ENCODE peak calls at places on chromosomes 3 and 15, in four cellular contexts. E, H, U and Y are unnamed samples.

GRCh38 chr3:132553811-132554210 is 43.3 kb upstream of the ACKR4 start:
- DNase-seq in U (no peak), E (no peak), H (no peak), Y (no peak)

GRCh38 chr15:100340721-100341661 is 784 bp downstream of the ADAMTS17 start:
- DNase-seq in H (no peak), E (peak), U (no peak), Y (no peak)

GRCh38 chr3:24523195-24523594 is 28.5 kb upstream of the THRB start:
- DNase-seq in H (no peak), E (no peak), U (no peak), Y (no peak)

GRCh38 chr3:48194446-48195071 is 6.3 kb upstream of the CDC25A start:
- DNase-seq in E (peak), H (peak), U (no peak), Y (no peak)

GRCh38 chr3:161221881-161222600 is 930 bp downstream of the NMD3 start:
- DNase-seq in U (no peak), E (peak), H (no peak), Y (no peak)

GRCh38 chr3:119257654-119258410 is 17.2 kb upstream of the B4GALT4 start:
- DNase-seq in H (no peak), U (no peak), E (peak), Y (no peak)

GRCh38 chr3:66428733-66429132 is 72.1 kb downstream of the LRIG1 start:
- DNase-seq in E (peak), H (peak), U (peak), Y (peak)

GRCh38 chr3:151400341-151400740 is 15.8 kb upstream of the P2RY12 start:
- DNase-seq in U (no peak), E (no peak), H (no peak), Y (no peak)

GRCh38 chr3:100936931-100937330 is 56.3 kb downstream of the ABI3BP start:
- DNase-seq in E (no peak), U (no peak), H (no peak), Y (no peak)

GRCh38 chr3:9696480-9697220 is 7.0 kb upstream of the CPNE9 start:
- DNase-seq in E (no peak), U (no peak), H (no peak), Y (no peak)
- H3K4me3 ChIP-seq in E (no peak), U (no peak), H (no peak), Y (no peak)

DNA sequence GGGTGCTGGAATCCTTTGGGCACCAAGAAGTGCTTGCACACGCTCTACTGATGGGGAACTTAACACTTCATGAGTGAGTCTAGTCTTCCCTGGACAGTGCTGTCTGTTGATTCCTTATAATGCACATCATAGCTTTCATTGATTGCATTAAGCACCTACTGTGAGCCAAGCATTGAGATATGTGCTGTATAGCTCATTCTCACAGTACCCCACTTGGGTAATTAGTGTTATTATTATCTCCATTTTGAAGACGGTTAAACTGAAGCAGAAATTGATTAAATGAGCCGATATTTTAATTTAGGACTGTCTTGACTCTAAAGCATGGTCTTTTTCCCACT is 507 bp upstream of the PDHB start:
- DNase-seq in E (no peak), U (no peak), H (no peak), Y (no peak)
- H3K4me3 ChIP-seq in E (peak), U (peak), H (peak), Y (peak)

DNA sequence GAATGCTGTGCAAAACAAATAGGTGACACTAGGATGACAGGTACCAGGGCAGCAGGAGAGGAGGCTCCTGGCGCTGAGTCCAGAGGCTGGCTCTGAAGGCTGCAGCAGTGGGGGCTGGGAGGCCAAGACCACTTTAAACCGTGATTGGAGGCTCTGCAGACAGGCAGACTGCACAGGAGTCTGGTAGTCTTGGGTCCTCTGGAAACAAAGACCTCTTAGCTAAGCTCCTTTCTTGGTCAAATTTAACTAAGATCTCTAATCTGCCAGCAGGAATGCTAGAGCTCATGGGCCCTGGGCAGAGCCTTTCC is 4.4 kb upstream of the MUSTN1 start:
- DNase-seq in U (no peak), E (no peak), H (no peak), Y (no peak)
- H3K4me3 ChIP-seq in U (no peak), E (no peak), H (no peak), Y (no peak)

GRCh38 chr3:148816427-148816826 is 11.2 kb upstream of the CPB1 start:
- DNase-seq in H (no peak), E (no peak), U (no peak), Y (no peak)
- H3K4me3 ChIP-seq in H (no peak), E (no peak), U (no peak), Y (no peak)

GRCh38 chr3:42490243-42490642 is 12.2 kb upstream of the VIPR1 start:
- DNase-seq in E (no peak), U (no peak), H (peak), Y (no peak)

GRCh38 chr3:42493798-42494151 is 8.7 kb upstream of the VIPR1 start:
- DNase-seq in U (no peak), H (no peak), E (no peak), Y (no peak)

GRCh38 chr3:42491876-42492507 is 10.5 kb upstream of the VIPR1 start:
- DNase-seq in E (no peak), H (no peak), U (no peak), Y (no peak)

GRCh38 chr3:42493126-42493797 is 9.2 kb upstream of the VIPR1 start:
- DNase-seq in H (no peak), U (no peak), E (no peak), Y (no peak)

DNA sequence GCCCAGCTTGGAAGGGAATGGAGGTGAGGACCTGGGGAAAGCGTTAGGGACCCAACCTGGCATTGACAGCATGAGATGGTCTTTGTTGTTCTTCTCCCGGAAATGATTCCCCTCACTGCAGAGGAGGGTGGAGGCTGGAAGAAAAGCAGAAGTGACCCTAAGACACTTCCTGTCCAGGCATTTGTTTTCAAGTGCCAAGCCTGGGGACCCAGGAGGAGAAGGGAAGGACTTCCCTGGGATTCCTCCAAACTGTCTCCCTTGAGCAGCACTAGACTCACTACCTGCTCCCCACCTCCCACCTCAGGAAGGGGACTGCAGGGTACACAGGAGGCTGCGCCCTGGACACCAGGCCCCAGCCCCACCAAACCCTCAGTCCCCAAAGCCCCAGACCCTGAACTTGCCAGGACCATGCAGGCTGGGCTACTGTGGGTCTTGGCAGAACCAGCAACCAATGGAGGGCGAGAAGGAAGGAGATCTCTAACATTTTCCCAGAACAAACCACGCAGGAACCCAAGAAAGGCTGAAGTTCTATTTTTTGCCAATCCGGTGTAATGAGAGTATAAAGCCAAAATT is 9.8 kb upstream of the VIPR1 start:
- DNase-seq in H (no peak), U (no peak), E (no peak), Y (no peak)
- H3K4me3 ChIP-seq in H (no peak), U (no peak), E (no peak), Y (no peak)

GRCh38 chr3:50365842-50366220 is 6.5 kb upstream of the TMEM115 start:
- DNase-seq in H (no peak), E (no peak), U (no peak), Y (no peak)
- H3K4me3 ChIP-seq in H (peak), E (no peak), U (no peak), Y (no peak)